ENCODE peak calls at places on chromosomes 12 and 14, in eight cellular contexts. One of them, this sample, is unnamed. For H3K36me3 and H3K4me1, the result is how much of the 10 kb centered on the place peaks cover.

GRCh38 chr14:23352506-23353432 is at the start of gene SLC22A17:
- DNase-seq in stomach: peak
- DNase-seq in suprapubic skin: no peak
- DNase-seq in transverse colon: peak
- DNase-seq in breast epithelium: peak
- DNase-seq in endothelial cell of umbilical vein: peak
- DNase-seq in sigmoid colon: peak
- DNase-seq in HCT116: peak
- DNase-seq in this sample: peak

GRCh38 chr12:50734409-50735263 is 29.3 kb upstream of the ATF1 start:
- DNase-seq in stomach: no peak
- DNase-seq in suprapubic skin: no peak
- DNase-seq in transverse colon: no peak
- DNase-seq in breast epithelium: no peak
- DNase-seq in endothelial cell of umbilical vein: peak
- DNase-seq in sigmoid colon: no peak
- DNase-seq in HCT116: peak
- DNase-seq in this sample: no peak

GRCh38 chr14:31566456-31566855 is 5.3 kb downstream of the NUBPL start:
- DNase-seq in stomach: no peak
- DNase-seq in suprapubic skin: no peak
- DNase-seq in transverse colon: no peak
- DNase-seq in breast epithelium: no peak
- DNase-seq in endothelial cell of umbilical vein: no peak
- DNase-seq in sigmoid colon: no peak
- DNase-seq in HCT116: no peak
- DNase-seq in this sample: no peak

GRCh38 chr12:107597695-107598410 is 87.7 kb upstream of the PWP1 start:
- DNase-seq in stomach: no peak
- DNase-seq in suprapubic skin: no peak
- DNase-seq in transverse colon: no peak
- DNase-seq in breast epithelium: no peak
- DNase-seq in endothelial cell of umbilical vein: no peak
- DNase-seq in sigmoid colon: no peak
- DNase-seq in HCT116: no peak
- DNase-seq in this sample: no peak

GRCh38 chr12:130493951-130494350 is 156.3 kb downstream of the PIWIL1 start:
- DNase-seq in stomach: no peak
- DNase-seq in suprapubic skin: no peak
- DNase-seq in transverse colon: no peak
- DNase-seq in breast epithelium: no peak
- DNase-seq in endothelial cell of umbilical vein: no peak
- DNase-seq in sigmoid colon: no peak
- DNase-seq in HCT116: no peak
- DNase-seq in this sample: no peak

GRCh38 chr14:92702441-92702918 is 45.9 kb downstream of the LGMN start:
- DNase-seq in stomach: no peak
- DNase-seq in suprapubic skin: no peak
- DNase-seq in transverse colon: no peak
- DNase-seq in breast epithelium: no peak
- DNase-seq in endothelial cell of umbilical vein: no peak
- DNase-seq in sigmoid colon: no peak
- DNase-seq in HCT116: no peak
- DNase-seq in this sample: no peak

GRCh38 chr14:56569174-56569573 is 10.4 kb upstream of the TMEM260 start:
- DNase-seq in stomach: no peak
- DNase-seq in suprapubic skin: no peak
- DNase-seq in transverse colon: no peak
- DNase-seq in breast epithelium: no peak
- DNase-seq in endothelial cell of umbilical vein: no peak
- DNase-seq in sigmoid colon: no peak
- DNase-seq in HCT116: no peak
- DNase-seq in this sample: no peak

GRCh38 chr12:11765817-11766794 is 116.6 kb downstream of the ETV6 start:
- DNase-seq in stomach: no peak
- DNase-seq in suprapubic skin: no peak
- DNase-seq in transverse colon: peak
- DNase-seq in breast epithelium: no peak
- DNase-seq in endothelial cell of umbilical vein: peak
- DNase-seq in sigmoid colon: no peak
- DNase-seq in HCT116: no peak
- DNase-seq in this sample: no peak

GRCh38 chr12:92621833-92622232 is 81.0 kb upstream of the PLEKHG7 start:
- DNase-seq in stomach: no peak
- DNase-seq in suprapubic skin: no peak
- DNase-seq in transverse colon: no peak
- DNase-seq in breast epithelium: no peak
- DNase-seq in endothelial cell of umbilical vein: no peak
- DNase-seq in sigmoid colon: no peak
- DNase-seq in HCT116: no peak
- DNase-seq in this sample: no peak

GRCh38 chr14:96626121-96626768 is 124.1 kb downstream of the PAPOLA start:
- DNase-seq in stomach: no peak
- DNase-seq in suprapubic skin: peak
- DNase-seq in transverse colon: peak
- DNase-seq in breast epithelium: peak
- DNase-seq in endothelial cell of umbilical vein: no peak
- DNase-seq in sigmoid colon: no peak
- DNase-seq in HCT116: no peak
- DNase-seq in this sample: no peak

GRCh38 chr12:58387199-58387598 is 445.8 kb downstream of the ATP23 start:
- DNase-seq in stomach: no peak
- DNase-seq in suprapubic skin: no peak
- DNase-seq in transverse colon: no peak
- DNase-seq in breast epithelium: no peak
- DNase-seq in endothelial cell of umbilical vein: no peak
- DNase-seq in sigmoid colon: no peak
- DNase-seq in HCT116: peak
- DNase-seq in this sample: no peak

GRCh38 chr14:65128096-65128495 is 25.8 kb upstream of the MAX start:
- DNase-seq in stomach: no peak
- DNase-seq in suprapubic skin: no peak
- DNase-seq in transverse colon: no peak
- DNase-seq in breast epithelium: no peak
- DNase-seq in endothelial cell of umbilical vein: no peak
- DNase-seq in sigmoid colon: no peak
- DNase-seq in HCT116: no peak
- DNase-seq in this sample: no peak

GRCh38 chr12:53127169-53127568 is 23.9 kb downstream of the SOAT2 start:
- DNase-seq in stomach: no peak
- DNase-seq in suprapubic skin: no peak
- DNase-seq in transverse colon: no peak
- DNase-seq in breast epithelium: no peak
- DNase-seq in endothelial cell of umbilical vein: no peak
- DNase-seq in sigmoid colon: no peak
- DNase-seq in HCT116: no peak
- DNase-seq in this sample: no peak

GRCh38 chr12:53120685-53121525 is 17.6 kb downstream of the SOAT2 start:
- DNase-seq in stomach: no peak
- DNase-seq in suprapubic skin: no peak
- DNase-seq in transverse colon: no peak
- DNase-seq in breast epithelium: no peak
- DNase-seq in endothelial cell of umbilical vein: no peak
- DNase-seq in sigmoid colon: no peak
- DNase-seq in HCT116: no peak
- DNase-seq in this sample: no peak

GRCh38 chr12:53123578-53124351 is 20.5 kb downstream of the SOAT2 start:
- DNase-seq in stomach: no peak
- DNase-seq in suprapubic skin: no peak
- DNase-seq in transverse colon: no peak
- DNase-seq in breast epithelium: no peak
- DNase-seq in endothelial cell of umbilical vein: no peak
- DNase-seq in sigmoid colon: no peak
- DNase-seq in HCT116: no peak
- DNase-seq in this sample: no peak

GRCh38 chr12:53124352-53124723 is 21.1 kb downstream of the SOAT2 start:
- DNase-seq in stomach: no peak
- DNase-seq in suprapubic skin: no peak
- DNase-seq in transverse colon: no peak
- DNase-seq in breast epithelium: no peak
- DNase-seq in endothelial cell of umbilical vein: no peak
- DNase-seq in sigmoid colon: no peak
- DNase-seq in HCT116: no peak
- DNase-seq in this sample: no peak

DNA sequence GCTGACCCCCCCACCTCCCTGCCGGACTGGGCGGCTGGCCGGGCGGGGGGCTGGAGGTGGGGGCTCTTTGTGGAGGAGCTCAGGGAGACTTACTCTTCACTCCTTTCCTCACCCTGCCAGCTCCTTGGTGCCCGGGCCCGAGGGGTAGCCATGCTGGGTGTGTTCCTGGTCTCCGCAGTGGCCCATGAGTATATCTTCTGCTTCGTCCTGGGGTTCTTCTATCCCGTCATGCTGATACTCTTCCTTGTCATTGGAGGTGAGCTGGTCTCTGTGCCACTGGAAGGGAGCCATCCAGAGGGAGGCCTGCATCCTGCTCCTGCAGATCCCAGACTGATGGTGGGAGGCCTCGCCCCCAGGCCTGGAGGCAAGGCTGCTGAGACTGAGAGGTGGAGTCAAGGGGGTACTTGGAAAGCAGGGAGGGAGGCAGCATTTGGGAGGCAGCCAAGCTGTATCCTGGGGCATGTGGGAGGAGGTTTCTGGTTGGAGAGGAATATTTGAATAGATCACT is 19.7 kb downstream of the SOAT2 start:
- DNase-seq in stomach: no peak
- DNase-seq in suprapubic skin: no peak
- DNase-seq in transverse colon: no peak
- DNase-seq in breast epithelium: no peak
- DNase-seq in endothelial cell of umbilical vein: no peak
- DNase-seq in sigmoid colon: no peak
- DNase-seq in HCT116: no peak
- DNase-seq in this sample: no peak
- H3K36me3 ChIP-seq in stomach: under half
- H3K36me3 ChIP-seq in suprapubic skin: under half
- H3K36me3 ChIP-seq in transverse colon: under half
- H3K36me3 ChIP-seq in breast epithelium: under half
- H3K36me3 ChIP-seq in endothelial cell of umbilical vein: under half
- H3K36me3 ChIP-seq in sigmoid colon: under half
- H3K36me3 ChIP-seq in HCT116: under half
- H3K36me3 ChIP-seq in this sample: under half

GRCh38 chr12:52876371-52876770 is 27.6 kb upstream of the KRT78 start:
- DNase-seq in stomach: peak
- DNase-seq in suprapubic skin: no peak
- DNase-seq in transverse colon: peak
- DNase-seq in breast epithelium: no peak
- DNase-seq in endothelial cell of umbilical vein: no peak
- DNase-seq in sigmoid colon: no peak
- DNase-seq in HCT116: no peak
- DNase-seq in this sample: peak
- TF ChIP-seq POLR2AphosphoS5 in stomach: peak
- TF ChIP-seq POLR2AphosphoS5 in suprapubic skin: no peak
- TF ChIP-seq POLR2AphosphoS5 in transverse colon: peak
- TF ChIP-seq POLR2AphosphoS5 in breast epithelium: no peak
- TF ChIP-seq POLR2AphosphoS5 in endothelial cell of umbilical vein: no peak
- TF ChIP-seq POLR2AphosphoS5 in sigmoid colon: no peak
- TF ChIP-seq POLR2AphosphoS5 in HCT116: no peak
- TF ChIP-seq POLR2AphosphoS5 in this sample: peak

GRCh38 chr14:35410858-35411257 is 6.3 kb upstream of the NFKBIA start:
- DNase-seq in stomach: no peak
- DNase-seq in suprapubic skin: no peak
- DNase-seq in transverse colon: no peak
- DNase-seq in breast epithelium: no peak
- DNase-seq in endothelial cell of umbilical vein: no peak
- DNase-seq in sigmoid colon: peak
- DNase-seq in HCT116: no peak
- DNase-seq in this sample: no peak
- H3K4me1 ChIP-seq in stomach: under half
- H3K4me1 ChIP-seq in suprapubic skin: under half
- H3K4me1 ChIP-seq in transverse colon: under half
- H3K4me1 ChIP-seq in breast epithelium: under half
- H3K4me1 ChIP-seq in endothelial cell of umbilical vein: under half
- H3K4me1 ChIP-seq in sigmoid colon: under half
- H3K4me1 ChIP-seq in HCT116: under half
- H3K4me1 ChIP-seq in this sample: under half

DNA sequence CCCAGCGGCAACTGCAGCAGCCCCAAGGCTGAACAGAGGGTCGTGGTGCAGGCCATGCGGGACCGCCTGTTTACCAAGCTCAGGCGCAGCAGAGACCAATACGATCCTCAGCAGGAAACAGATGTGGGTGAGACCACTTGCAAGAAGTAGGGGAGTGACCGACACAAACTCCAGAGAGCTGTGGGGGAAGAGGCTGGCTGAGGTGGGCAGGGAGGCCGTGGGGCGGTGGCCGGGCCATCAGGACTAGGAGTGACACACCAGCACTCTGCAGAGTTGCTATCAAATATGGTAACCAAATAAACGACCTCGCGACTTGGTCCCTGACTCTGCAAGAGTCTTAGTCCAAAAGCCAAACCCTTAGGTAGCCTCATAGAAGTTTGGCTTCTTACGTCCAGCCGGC is 30.6 kb downstream of the AMN start:
- DNase-seq in stomach: no peak
- DNase-seq in suprapubic skin: no peak
- DNase-seq in transverse colon: no peak
- DNase-seq in breast epithelium: no peak
- DNase-seq in endothelial cell of umbilical vein: no peak
- DNase-seq in sigmoid colon: no peak
- DNase-seq in HCT116: no peak
- DNase-seq in this sample: no peak
- H3K36me3 ChIP-seq in stomach: half or more
- H3K36me3 ChIP-seq in suprapubic skin: half or more
- H3K36me3 ChIP-seq in transverse colon: under half
- H3K36me3 ChIP-seq in breast epithelium: under half
- H3K36me3 ChIP-seq in endothelial cell of umbilical vein: half or more
- H3K36me3 ChIP-seq in sigmoid colon: half or more
- H3K36me3 ChIP-seq in HCT116: under half
- H3K36me3 ChIP-seq in this sample: under half

GRCh38 chr12:124347335-124347734 is 52.4 kb downstream of the RFLNA start:
- DNase-seq in stomach: no peak
- DNase-seq in suprapubic skin: no peak
- DNase-seq in transverse colon: no peak
- DNase-seq in breast epithelium: no peak
- DNase-seq in endothelial cell of umbilical vein: no peak
- DNase-seq in sigmoid colon: no peak
- DNase-seq in HCT116: no peak
- DNase-seq in this sample: peak

GRCh38 chr12:124350491-124350890 is 55.6 kb downstream of the RFLNA start:
- DNase-seq in stomach: no peak
- DNase-seq in suprapubic skin: no peak
- DNase-seq in transverse colon: no peak
- DNase-seq in breast epithelium: no peak
- DNase-seq in endothelial cell of umbilical vein: no peak
- DNase-seq in sigmoid colon: no peak
- DNase-seq in HCT116: no peak
- DNase-seq in this sample: no peak

GRCh38 chr12:124347805-124348658 is 53.1 kb downstream of the RFLNA start:
- DNase-seq in stomach: no peak
- DNase-seq in suprapubic skin: no peak
- DNase-seq in transverse colon: no peak
- DNase-seq in breast epithelium: no peak
- DNase-seq in endothelial cell of umbilical vein: no peak
- DNase-seq in sigmoid colon: no peak
- DNase-seq in HCT116: no peak
- DNase-seq in this sample: peak

GRCh38 chr12:124346425-124347168 is 51.7 kb downstream of the RFLNA start:
- DNase-seq in stomach: no peak
- DNase-seq in suprapubic skin: no peak
- DNase-seq in transverse colon: no peak
- DNase-seq in breast epithelium: no peak
- DNase-seq in endothelial cell of umbilical vein: no peak
- DNase-seq in sigmoid colon: no peak
- DNase-seq in HCT116: no peak
- DNase-seq in this sample: no peak

GRCh38 chr12:124348659-124349380 is 53.9 kb downstream of the RFLNA start:
- DNase-seq in stomach: no peak
- DNase-seq in suprapubic skin: no peak
- DNase-seq in transverse colon: no peak
- DNase-seq in breast epithelium: no peak
- DNase-seq in endothelial cell of umbilical vein: no peak
- DNase-seq in sigmoid colon: no peak
- DNase-seq in HCT116: no peak
- DNase-seq in this sample: no peak
- TF ChIP-seq POLR2AphosphoS5 in stomach: no peak
- TF ChIP-seq POLR2AphosphoS5 in suprapubic skin: no peak
- TF ChIP-seq POLR2AphosphoS5 in transverse colon: no peak
- TF ChIP-seq POLR2AphosphoS5 in breast epithelium: no peak
- TF ChIP-seq POLR2AphosphoS5 in endothelial cell of umbilical vein: no peak
- TF ChIP-seq POLR2AphosphoS5 in sigmoid colon: no peak
- TF ChIP-seq POLR2AphosphoS5 in HCT116: no peak
- TF ChIP-seq POLR2AphosphoS5 in this sample: no peak